ENCODE peak calls at places on chromosomes 16 and 17, in five cellular contexts. U is stimulated activated CD4-positive, alpha-beta T cell treated with anti-CD3 and anti-CD28 coated beads, Interleukin-2, amount 100 ng/mL, for 48 hours; S is NCI-H1694 treated with DMSO at 0.1 percent for 48 hours; E is stimulated activated CD8-positive, alpha-beta memory T cell treated with anti-CD3 and anti-CD28 coated beads, Interleukin-15, amount 100 ng/mL, for 48 hours; R is Peyer's patch. C is an unnamed sample.

GRCh38 chr17:74677558-74678466 is 34.9 kb downstream of the CD300LF start:
- DNase-seq in R (no peak), E (no peak), U (no peak), S (peak; percentile 98), C (no peak)

GRCh38 chr17:77394540-77395295 is 253.9 kb downstream of the SEC14L1 start:
- DNase-seq in U (no peak), R (no peak), S (no peak), E (no peak), C (no peak)

GRCh38 chr16:77406680-77407079 is 28.2 kb downstream of the ADAMTS18 start:
- DNase-seq in U (no peak), E (no peak), R (no peak), S (no peak), C (no peak)

GRCh38 chr16:47392114-47392513 is 68.7 kb downstream of the ITFG1 start:
- DNase-seq in R (no peak), U (no peak), S (no peak), E (no peak), C (no peak)

GRCh38 chr16:25033852-25034251 is 18.7 kb upstream of the ARHGAP17 start:
- DNase-seq in S (no peak), R (no peak), E (no peak), U (no peak), C (peak; percentile 67)

GRCh38 chr16:66662445-66663194 is 33.9 kb downstream of the CMTM4 start:
- DNase-seq in R (no peak), U (no peak), S (no peak), E (no peak), C (peak; percentile 60)

GRCh38 chr17:14746784-14747575 is 446.1 kb downstream of the HS3ST3B1 start:
- DNase-seq in R (no peak), E (no peak), U (no peak), S (no peak), C (no peak)

GRCh38 chr16:78045865-78046581 is 23.7 kb downstream of the CLEC3A start:
- DNase-seq in S (no peak), E (peak; percentile 5), R (no peak), U (peak; percentile 34), C (peak; percentile 21)

GRCh38 chr16:71537643-71538042 is 11.4 kb downstream of the CHST4 start:
- DNase-seq in R (no peak), U (peak; percentile 26), S (peak; percentile 34), E (peak; percentile 4), C (peak; percentile 40)

GRCh38 chr17:6524520-6524919 is 31.8 kb downstream of the PITPNM3 start:
- DNase-seq in E (no peak), S (no peak), R (no peak), U (no peak), C (peak; percentile 93)

GRCh38 chr17:72702136-72702735 is 390.3 kb downstream of the SLC39A11 start:
- DNase-seq in S (no peak), U (no peak), R (no peak), E (no peak), C (peak; percentile 78)

C was measured in renal cortical epithelial cell.